ENCODE peak calls at places on chromosomes 3 and 15, in six cellular contexts. Z is neuronal stem cell, R is GM23248, B is adipocyte, G is right lobe of liver, J is left lung. W is an unnamed sample. For H3K4me1 and H3K9me3, the result is how much of the 10 kb centered on the place peaks cover.

GRCh38 chr3:62926494-62926893 is 51.3 kb upstream of the CADPS start:
- DNase-seq in Z (no peak), R (no peak), B (no peak), G (no peak), J (no peak), W (no peak)

GRCh38 chr3:59908280-59908679 is 858.5 kb upstream of the CFAP20DC start:
- DNase-seq in Z (peak), R (no peak), B (no peak), G (no peak), J (no peak), W (no peak)

GRCh38 chr3:172296975-172297332 is 151.3 kb downstream of the GHSR start:
- DNase-seq in Z (no peak), R (no peak), B (no peak), G (no peak), J (no peak), W (no peak)

GRCh38 chr15:27365441-27365840 is 394.5 kb downstream of the GABRG3 start:
- DNase-seq in Z (no peak), R (no peak), B (no peak), G (no peak), J (no peak), W (no peak)

GRCh38 chr15:90442423-90442822 is 54.4 kb downstream of the IQGAP1 start:
- DNase-seq in Z (no peak), R (no peak), B (no peak), G (no peak), J (no peak), W (no peak)

GRCh38 chr15:63982381-63982854 is 63.9 kb downstream of the DAPK2 start:
- DNase-seq in Z (no peak), R (no peak), B (no peak), G (peak), J (no peak), W (peak)

GRCh38 chr15:83904107-83904720 is 250.3 kb downstream of the ADAMTSL3 start:
- DNase-seq in Z (no peak), R (peak), B (no peak), G (no peak), J (no peak), W (no peak)

GRCh38 chr3:105927720-105928119 is 58.9 kb upstream of the CBLB start:
- DNase-seq in Z (no peak), R (no peak), B (no peak), G (no peak), J (no peak), W (no peak)

GRCh38 chr15:31141792-31142191 is 40.3 kb upstream of the TRPM1 start:
- DNase-seq in Z (no peak), R (no peak), B (no peak), G (no peak), J (no peak), W (no peak)

GRCh38 chr15:85488997-85489396 is 108.6 kb downstream of the AKAP13 start:
- DNase-seq in Z (no peak), R (no peak), B (no peak), G (no peak), J (no peak), W (no peak)

GRCh38 chr3:184085389-184085852 is 11.4 kb upstream of the HTR3E start:
- DNase-seq in Z (no peak), R (no peak), B (no peak), G (no peak), J (no peak), W (no peak)

GRCh38 chr3:107911337-107912000 is 179.4 kb downstream of the CD47 start:
- DNase-seq in Z (no peak), R (no peak), B (no peak), G (no peak), J (no peak), W (no peak)

GRCh38 chr15:96180062-96180745 is 150.3 kb upstream of the NR2F2 start:
- DNase-seq in Z (no peak), R (no peak), B (no peak), G (no peak), J (no peak), W (no peak)

GRCh38 chr3:116777181-116777840 is 67.7 kb downstream of the TUSC7 start:
- DNase-seq in Z (no peak), R (peak), B (no peak), G (no peak), J (no peak), W (no peak)

GRCh38 chr3:52217409-52217805 is 8.0 kb downstream of the TLR9 start:
- DNase-seq in Z (no peak), R (no peak), B (no peak), G (no peak), J (no peak), W (no peak)

GRCh38 chr15:78243076-78243475 is 8.7 kb upstream of the ACSBG1 start:
- DNase-seq in Z (no peak), R (no peak), B (no peak), G (peak), J (no peak), W (no peak)

GRCh38 chr3:39965461-39965860 is 156.1 kb downstream of the MYRIP start:
- DNase-seq in Z (no peak), R (no peak), B (no peak), G (no peak), J (no peak), W (no peak)

GRCh38 chr15:67775998-67776397 is 49.3 kb upstream of the SKOR1 start:
- DNase-seq in Z (no peak), R (no peak), B (no peak), G (no peak), J (no peak), W (no peak)

GRCh38 chr15:70632079-70632850 is 131.1 kb downstream of the UACA start:
- DNase-seq in Z (no peak), R (peak), B (no peak), G (no peak), J (no peak), W (no peak)

GRCh38 chr3:16794251-16794650 is 90.5 kb upstream of the PLCL2 start:
- DNase-seq in Z (no peak), R (no peak), B (no peak), G (no peak), J (no peak), W (no peak)

GRCh38 chr3:57029924-57030323 is 30.5 kb upstream of the SPATA12 start:
- DNase-seq in Z (no peak), R (no peak), B (no peak), G (no peak), J (no peak), W (no peak)

GRCh38 chr15:40088929-40089755 is 19.5 kb downstream of the BMF start:
- DNase-seq in Z (no peak), R (peak), B (no peak), G (no peak), J (no peak), W (peak)

GRCh38 chr15:53962646-53963561 is 15.3 kb upstream of the UNC13C start:
- DNase-seq in Z (peak), R (peak), B (peak), G (peak), J (peak), W (peak)

GRCh38 chr3:112027839-112028238 is 6.7 kb upstream of the TMPRSS7 start:
- DNase-seq in Z (no peak), R (no peak), B (no peak), G (no peak), J (no peak), W (no peak)

GRCh38 chr15:64163662-64164362 is 990 bp upstream of the PPIB start:
- DNase-seq in Z (no peak), R (peak), B (no peak), G (no peak), J (no peak), W (peak)

GRCh38 chr3:178082508-178082907 is 453.7 kb upstream of the KCNMB2 start:
- DNase-seq in Z (no peak), R (no peak), B (no peak), G (no peak), J (no peak), W (no peak)

GRCh38 chr3:70861855-70862254 is 549.4 kb upstream of the MDFIC2 start:
- DNase-seq in Z (no peak), R (peak), B (peak), G (no peak), J (no peak), W (no peak)

DNA sequence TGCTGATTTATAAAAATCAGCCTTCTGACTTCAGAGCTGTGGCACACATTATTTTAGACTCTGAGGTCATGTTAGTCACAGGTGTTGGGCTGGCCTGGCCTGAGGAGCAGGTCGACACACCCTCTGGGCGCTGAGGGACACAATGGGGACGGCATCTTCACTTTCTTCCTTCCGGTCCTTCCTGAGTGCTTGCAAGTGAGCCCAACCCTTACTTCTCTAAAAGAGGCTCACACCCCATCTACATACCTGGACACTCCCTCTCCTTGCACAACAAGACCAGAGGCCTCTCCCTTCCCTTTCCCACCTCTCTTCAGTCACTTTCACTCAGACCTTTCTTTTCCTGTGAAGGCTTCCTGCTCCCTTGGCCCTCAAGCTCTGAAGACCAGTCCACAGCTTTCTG is 85.4 kb downstream of the XXYLT1 start:
- DNase-seq in Z (no peak), R (no peak), B (no peak), G (no peak), J (peak), W (no peak)
- H3K4me1 ChIP-seq in Z (under half), R (under half), B (half or more), G (under half), J (under half), W (under half)

DNA sequence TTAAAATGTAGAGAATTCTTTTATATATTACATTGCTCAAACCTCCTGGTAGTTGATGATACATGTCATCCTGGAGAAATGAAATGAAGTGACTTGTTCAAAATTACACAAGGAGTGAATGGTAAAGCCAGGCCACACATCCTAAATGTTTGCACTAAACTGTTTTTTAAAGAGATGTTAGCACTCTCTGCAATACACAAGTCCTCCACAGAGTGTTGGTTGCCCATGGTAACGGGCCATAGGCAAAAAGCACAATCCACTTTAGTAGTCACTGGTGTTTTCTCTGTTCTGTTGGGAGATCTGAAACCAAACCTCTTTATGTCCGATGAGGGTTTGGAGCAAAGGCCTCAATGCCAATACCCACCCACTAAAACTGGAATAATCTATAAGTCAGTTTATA is 907.4 kb downstream of the NTRK3 start:
- DNase-seq in Z (no peak), R (peak), B (no peak), G (no peak), J (no peak), W (no peak)
- H3K9me3 ChIP-seq in Z (under half), R (under half), B (under half), G (under half), J (under half), W (under half)

GRCh38 chr3:30612422-30613134 is 6.2 kb downstream of the TGFBR2 start:
- DNase-seq in Z (no peak), R (no peak), B (no peak), G (no peak), J (no peak), W (no peak)
- H3K4me3 ChIP-seq in Z (no peak), R (peak), B (peak), G (no peak), J (no peak), W (no peak)

GRCh38 chr3:188775412-188775811 is 396.4 kb upstream of the TPRG1 start:
- DNase-seq in Z (no peak), R (no peak), B (no peak), G (peak), J (no peak), W (no peak)

GRCh38 chr3:188764609-188765008 is 407.2 kb upstream of the TPRG1 start:
- DNase-seq in Z (no peak), R (no peak), B (no peak), G (no peak), J (no peak), W (no peak)

GRCh38 chr3:188772886-188773285 is 398.9 kb upstream of the TPRG1 start:
- DNase-seq in Z (no peak), R (peak), B (peak), G (no peak), J (no peak), W (no peak)

GRCh38 chr3:188769833-188770232 is 401.9 kb upstream of the TPRG1 start:
- DNase-seq in Z (no peak), R (no peak), B (no peak), G (no peak), J (no peak), W (no peak)
- H3K4me1 ChIP-seq in Z (under half), R (under half), B (under half), G (under half), J (under half), W (under half)

GRCh38 chr15:87896926-87897325 is 359.6 kb downstream of the NTRK3 start:
- DNase-seq in Z (no peak), R (no peak), B (no peak), G (no peak), J (no peak), W (no peak)
- H3K9me3 ChIP-seq in Z (under half), R (under half), B (under half), G (under half), J (under half), W (under half)

DNA sequence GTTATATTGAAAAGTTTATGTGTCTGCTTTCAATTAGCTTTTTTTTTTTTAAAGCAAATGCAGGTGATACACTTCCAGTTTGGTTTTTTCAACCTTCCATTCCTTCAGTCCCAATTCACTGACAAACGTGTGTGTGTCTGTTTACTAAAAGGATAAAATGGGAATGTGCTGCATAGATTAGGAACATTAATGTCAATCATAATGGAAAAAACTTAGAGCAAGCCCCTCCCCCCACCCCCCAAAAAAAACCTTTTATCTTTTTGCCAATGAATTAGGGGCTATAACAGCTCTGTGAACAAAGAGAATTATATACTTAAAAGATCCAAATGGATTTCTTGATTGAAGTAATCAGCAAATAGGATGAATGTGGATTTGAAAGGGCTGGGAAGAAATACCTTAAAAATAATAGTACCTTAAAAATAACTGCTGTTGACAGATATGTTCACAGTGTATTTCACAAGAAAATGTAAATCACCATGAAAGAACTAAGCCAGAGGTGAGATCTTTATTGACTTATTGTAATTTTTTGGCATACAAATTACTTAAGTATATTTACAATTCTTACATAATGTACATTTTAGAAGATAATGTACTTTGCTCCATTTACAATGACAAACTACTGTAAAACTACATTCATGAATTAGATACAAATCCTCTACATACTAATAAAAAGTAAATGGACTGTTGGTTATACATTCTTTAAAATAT is 3.5 kb upstream of the XXYLT1 start:
- DNase-seq in Z (no peak), R (no peak), B (no peak), G (no peak), J (no peak), W (no peak)
- H3K4me3 ChIP-seq in Z (no peak), R (no peak), B (no peak), G (no peak), J (no peak), W (no peak)

GRCh38 chr3:13085081-13085845 is 12.0 kb upstream of the IQSEC1 start:
- DNase-seq in Z (no peak), R (no peak), B (no peak), G (no peak), J (peak), W (no peak)

GRCh38 chr3:13086594-13086993 is 13.4 kb upstream of the IQSEC1 start:
- DNase-seq in Z (no peak), R (no peak), B (no peak), G (no peak), J (no peak), W (no peak)

GRCh38 chr3:13085846-13086179 is 12.6 kb upstream of the IQSEC1 start:
- DNase-seq in Z (no peak), R (no peak), B (no peak), G (no peak), J (peak), W (no peak)

GRCh38 chr3:13087320-13087985 is 14.2 kb upstream of the IQSEC1 start:
- DNase-seq in Z (no peak), R (no peak), B (no peak), G (no peak), J (no peak), W (no peak)

GRCh38 chr3:13088020-13089006 is 15.1 kb upstream of the IQSEC1 start:
- DNase-seq in Z (no peak), R (no peak), B (no peak), G (no peak), J (no peak), W (no peak)
- H3K4me1 ChIP-seq in Z (under half), R (under half), B (under half), G (under half), J (under half), W (under half)

DNA sequence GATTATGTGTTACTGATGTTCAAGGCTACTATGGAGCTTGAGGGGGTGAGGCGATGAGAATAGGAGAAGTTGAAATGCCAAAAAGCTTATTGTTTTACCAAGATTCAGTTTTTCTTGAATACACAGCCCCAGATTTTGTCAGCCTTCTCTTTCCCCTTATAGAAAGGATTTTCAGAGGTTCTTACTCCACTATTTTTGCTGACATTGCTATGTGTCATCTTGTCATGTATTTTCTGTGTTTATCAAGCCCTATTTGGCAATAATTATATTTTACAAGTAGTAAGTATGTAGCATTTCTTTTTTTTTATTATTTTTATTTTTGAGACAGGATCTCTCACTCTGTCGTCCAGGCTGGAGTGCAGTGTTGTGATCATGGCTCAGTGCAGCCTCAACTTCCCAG is 133.1 kb downstream of the ATG7 start:
- DNase-seq in Z (no peak), R (no peak), B (no peak), G (no peak), J (no peak), W (no peak)
- H3K9me3 ChIP-seq in Z (under half), R (under half), B (under half), G (under half), J (under half), W (under half)

GRCh38 chr3:11717768-11718581 is 74.3 kb upstream of the VGLL4 start:
- DNase-seq in Z (no peak), R (peak), B (peak), G (no peak), J (no peak), W (peak)

GRCh38 chr3:11719406-11720219 is 75.9 kb upstream of the VGLL4 start:
- DNase-seq in Z (peak), R (peak), B (peak), G (peak), J (peak), W (peak)

GRCh38 chr3:11720220-11721113 is 76.8 kb upstream of the VGLL4 start:
- DNase-seq in Z (peak), R (peak), B (peak), G (peak), J (peak), W (peak)

GRCh38 chr3:11718582-11719405 is 75.1 kb upstream of the VGLL4 start:
- DNase-seq in Z (peak), R (peak), B (peak), G (peak), J (peak), W (peak)

DNA sequence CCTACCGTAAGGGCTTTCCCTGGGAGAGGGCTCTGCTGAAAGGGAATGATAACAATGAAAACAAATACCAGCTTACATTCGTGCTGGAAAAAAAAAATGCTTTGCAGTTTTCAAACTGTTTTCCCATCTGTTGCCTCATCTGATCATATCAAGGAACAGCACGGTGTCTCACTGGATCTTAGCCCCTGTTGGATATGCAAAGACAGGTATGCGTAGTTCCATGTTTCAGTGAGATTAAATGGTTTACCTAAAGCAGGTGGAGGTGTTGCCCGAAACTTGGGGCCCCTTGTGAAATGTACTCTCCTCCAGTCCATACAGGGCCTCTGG is 77.4 kb upstream of the VGLL4 start:
- DNase-seq in Z (peak), R (no peak), B (peak), G (no peak), J (no peak), W (no peak)
- H3K4me3 ChIP-seq in Z (no peak), R (peak), B (peak), G (peak), J (peak), W (peak)

DNA sequence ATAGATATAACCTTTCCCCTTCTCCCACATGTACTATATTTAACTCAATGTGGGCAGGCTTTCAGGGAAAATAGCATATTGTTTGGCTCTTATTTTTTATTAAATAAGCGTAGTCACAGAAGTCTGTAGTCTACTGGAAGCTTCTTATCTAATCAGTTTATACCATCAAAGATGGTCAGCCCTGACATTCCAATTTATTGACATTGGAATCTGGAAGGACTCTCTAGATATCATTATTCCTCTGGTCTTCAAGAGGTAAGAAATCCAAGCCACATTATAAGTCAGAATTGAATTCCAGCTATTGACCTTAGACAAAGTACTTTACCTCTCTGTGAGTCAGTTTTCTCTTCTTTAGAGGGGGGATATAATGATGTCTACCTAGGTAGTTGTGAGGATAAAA is 38.5 kb upstream of the SCAANT1 start:
- DNase-seq in Z (no peak), R (no peak), B (no peak), G (no peak), J (no peak), W (no peak)
- H3K4me1 ChIP-seq in Z (under half), R (under half), B (under half), G (under half), J (under half), W (under half)